ENCODE peak calls at places on chromosomes 13 and 19, in eight cellular contexts. C is IMR-90, Z is uterus, W is transverse colon, N is thoracic aorta, R is RWPE2, T is AG04450, S is adrenal gland. I is an unnamed sample.

GRCh38 chr19:48659768-48660167 is 13.0 kb downstream of the NTN5 start:
- DNase-seq in C (no peak), Z (no peak), W (no peak), N (no peak), R (no peak), T (no peak), S (no peak), I (no peak)

GRCh38 chr19:32373614-32374295 is 28.3 kb downstream of the ZNF507 start:
- DNase-seq in C (peak; percentile 100), Z (peak; percentile 25), W (peak; percentile 42), N (peak; percentile 15), R (peak; percentile 85), T (peak; percentile 97), S (peak; percentile 52), I (peak; percentile 99)

GRCh38 chr13:98144501-98145350 is 1.8 kb downstream of the FARP1 start:
- DNase-seq in C (peak; percentile 77), Z (no peak), W (no peak), N (no peak), R (no peak), T (peak; percentile 43), S (no peak), I (no peak)

GRCh38 chr19:575527-576506 is 3.4 kb downstream of the BSG start:
- DNase-seq in C (peak; percentile 37), Z (peak; percentile 62), W (no peak), N (no peak), R (peak; percentile 88), T (no peak), S (peak; percentile 64), I (no peak)

GRCh38 chr13:40765602-40766001 is 5.4 kb downstream of the MRPS31 start:
- DNase-seq in C (no peak), Z (no peak), W (no peak), N (no peak), R (no peak), T (no peak), S (no peak), I (no peak)

GRCh38 chr19:16051254-16052025 is 24.9 kb upstream of the TPM4 start:
- DNase-seq in C (no peak), Z (no peak), W (no peak), N (no peak), R (no peak), T (no peak), S (no peak), I (no peak)

GRCh38 chr13:23822252-23822824 is 66.9 kb downstream of the MIPEP start:
- DNase-seq in C (no peak), Z (no peak), W (no peak), N (no peak), R (no peak), T (no peak), S (no peak), I (no peak)

GRCh38 chr13:20953245-20953931 is 50.8 kb upstream of the XPO4 start:
- DNase-seq in C (no peak), Z (no peak), W (no peak), N (no peak), R (no peak), T (no peak), S (no peak), I (no peak)

GRCh38 chr13:114167445-114167844 is 11.6 kb upstream of the CFAP97D2 start:
- DNase-seq in C (peak; percentile 38), Z (no peak), W (no peak), N (no peak), R (no peak), T (no peak), S (no peak), I (no peak)

GRCh38 chr19:40143612-40144011 is 47.6 kb upstream of the MAP3K10 start:
- DNase-seq in C (no peak), Z (no peak), W (peak; percentile 41), N (no peak), R (no peak), T (no peak), S (no peak), I (no peak)

GRCh38 chr19:39342647-39343305 is 555 bp downstream of the SAMD4B start:
- DNase-seq in C (no peak), Z (peak; percentile 41), W (peak; percentile 21), N (no peak), R (no peak), T (no peak), S (peak; percentile 49), I (no peak)

GRCh38 chr13:26589754-26590153 is 32.3 kb downstream of the WASF3 start:
- DNase-seq in C (peak; percentile 56), Z (peak; percentile 26), W (no peak), N (no peak), R (no peak), T (no peak), S (no peak), I (no peak)

GRCh38 chr13:114010401-114011101 is 36.7 kb upstream of the C13orf46 start:
- DNase-seq in C (no peak), Z (no peak), W (no peak), N (no peak), R (peak; percentile 60), T (no peak), S (no peak), I (no peak)

GRCh38 chr19:38949580-38950367 is 19.0 kb downstream of the MRPS12 start:
- DNase-seq in C (peak; percentile 25), Z (peak; percentile 82), W (peak; percentile 76), N (peak; percentile 52), R (peak; percentile 84), T (no peak), S (peak; percentile 90), I (peak; percentile 37)

GRCh38 chr19:30069535-30070197 is 127.6 kb downstream of the URI1 start:
- DNase-seq in C (no peak), Z (no peak), W (peak; percentile 3), N (no peak), R (peak; percentile 16), T (no peak), S (no peak), I (no peak)

GRCh38 chr19:5125797-5126497 is 157.0 kb downstream of the KDM4B start:
- DNase-seq in C (peak; percentile 4), Z (no peak), W (no peak), N (no peak), R (no peak), T (no peak), S (no peak), I (no peak)

GRCh38 chr13:23845309-23845708 is 43.9 kb downstream of the MIPEP start:
- DNase-seq in C (no peak), Z (no peak), W (no peak), N (no peak), R (no peak), T (no peak), S (no peak), I (no peak)

GRCh38 chr19:31357315-31357673 is 8.1 kb upstream of the TSHZ3 start:
- DNase-seq in C (no peak), Z (no peak), W (no peak), N (no peak), R (no peak), T (no peak), S (no peak), I (no peak)

GRCh38 chr13:46332772-46333171 is 54.3 kb downstream of the RUBCNL start:
- DNase-seq in C (no peak), Z (no peak), W (no peak), N (no peak), R (no peak), T (no peak), S (no peak), I (no peak)

GRCh38 chr13:46321494-46322225 is 65.4 kb downstream of the RUBCNL start:
- DNase-seq in C (peak; percentile 44), Z (no peak), W (peak; percentile 49), N (no peak), R (no peak), T (peak; percentile 10), S (peak; percentile 41), I (no peak)

GRCh38 chr13:46324976-46325375 is 62.1 kb downstream of the RUBCNL start:
- DNase-seq in C (no peak), Z (no peak), W (no peak), N (no peak), R (no peak), T (no peak), S (no peak), I (no peak)

GRCh38 chr13:46329624-46330023 is 57.4 kb downstream of the RUBCNL start:
- DNase-seq in C (no peak), Z (no peak), W (no peak), N (no peak), R (no peak), T (no peak), S (no peak), I (no peak)

GRCh38 chr13:46327256-46327655 is 59.8 kb downstream of the RUBCNL start:
- DNase-seq in C (no peak), Z (no peak), W (no peak), N (no peak), R (no peak), T (no peak), S (no peak), I (no peak)
- TF ChIP-seq CTCF in C (no peak), Z (no peak), W (no peak), N (no peak), R (no peak), T (no peak), S (no peak), I (no peak)

GRCh38 chr13:111999352-111999751 is 67.6 kb upstream of the SOX1 start:
- DNase-seq in C (no peak), Z (no peak), W (no peak), N (no peak), R (no peak), T (no peak), S (no peak), I (no peak)
- H3K27me3 ChIP-seq in C (no peaks in the 10 kb centered on the region), Z (no peaks in the 10 kb centered on the region), W (no peaks in the 10 kb centered on the region), N (no peaks in the 10 kb centered on the region), R (peaks cover 10% of the 10 kb centered on the region), T (no peaks in the 10 kb centered on the region), S (no peaks in the 10 kb centered on the region), I (no peaks in the 10 kb centered on the region)

DNA sequence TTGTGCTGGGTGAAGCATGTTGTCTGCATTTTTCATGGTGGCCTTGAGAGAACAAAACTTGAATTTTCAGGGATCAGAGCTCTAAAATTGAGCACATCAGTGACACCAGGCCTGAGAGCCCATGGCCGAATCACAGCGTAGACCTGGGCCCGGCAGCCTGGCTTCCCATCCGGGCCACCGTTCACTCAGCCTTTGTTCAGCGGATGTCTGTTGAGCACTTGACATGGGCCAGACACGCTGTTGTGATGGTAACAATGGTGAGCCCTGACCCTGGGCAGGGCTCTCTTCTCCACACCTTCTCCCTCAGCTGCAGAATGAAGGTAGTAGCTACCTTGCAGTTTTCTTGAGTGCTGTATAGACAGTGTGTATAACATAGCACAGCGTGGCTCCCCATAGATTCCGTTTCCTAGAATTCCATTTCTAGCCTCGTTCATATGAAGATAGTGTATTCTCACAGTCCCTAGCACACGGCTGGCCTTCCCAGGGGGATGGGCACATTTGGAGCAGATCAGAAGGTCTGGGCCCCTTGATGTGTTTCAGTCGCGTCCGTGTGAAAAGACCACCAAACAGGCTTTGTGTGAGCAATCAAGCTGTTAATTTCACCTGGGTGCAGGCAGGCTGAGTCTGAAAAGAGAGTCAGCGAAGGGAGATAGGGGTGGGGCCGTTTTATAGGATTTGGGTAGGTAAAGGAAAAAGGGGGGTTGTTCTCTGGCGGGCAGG is 75.3 kb downstream of the RAB20 start:
- DNase-seq in C (no peak), Z (no peak), W (no peak), N (no peak), R (no peak), T (no peak), S (no peak), I (no peak)
- H3K4me3 ChIP-seq in C (no peak overlapping the region), Z (no peak overlapping the region), W (no peak overlapping the region), N (no peak overlapping the region), R (no peak overlapping the region), T (no peak overlapping the region), S (no peak overlapping the region), I (no peak overlapping the region)

DNA sequence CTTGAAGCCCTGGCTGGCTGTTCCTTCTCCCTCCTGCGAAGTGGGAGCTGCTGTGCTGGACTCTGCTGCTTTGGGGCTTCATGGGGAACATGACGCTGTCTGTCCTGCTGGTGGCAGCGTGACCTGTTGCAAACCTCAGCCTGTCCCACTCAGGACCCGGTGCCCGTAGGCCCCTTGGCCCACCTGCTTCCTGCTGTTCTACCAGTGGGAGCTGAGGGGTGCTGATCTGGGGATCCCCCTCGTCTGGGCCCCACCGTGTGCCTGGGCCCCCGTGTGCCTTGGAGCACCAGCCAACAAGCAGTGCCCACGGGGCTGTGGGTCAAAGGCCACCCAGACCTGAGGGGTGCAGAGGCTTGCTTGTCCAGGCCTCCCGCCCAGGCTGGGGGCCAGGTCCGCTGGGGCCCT is 5.3 kb downstream of the SPPL2B start:
- DNase-seq in C (no peak), Z (no peak), W (no peak), N (no peak), R (no peak), T (no peak), S (no peak), I (no peak)
- TF ChIP-seq CTCF in C (no peak), Z (no peak), W (no peak), N (no peak), R (no peak), T (no peak), S (no peak), I (no peak)